ENCODE peak calls at places on chromosome 9, in nine cellular contexts. O is prostate gland, G is K562, J is HL-60, P is Panc1, U is SK-N-SH, I is stomach, M is breast epithelium, T is GM23338. Z is an unnamed sample.

GRCh38 chr9:128992995-128993394 is 35.1 kb downstream of the SH3GLB2 start:
- DNase-seq in O (no peak), G (no peak), J (peak; percentile 15), P (no peak), U (no peak), I (peak; percentile 51), M (no peak), T (peak; percentile 65), Z (no peak)

GRCh38 chr9:137167752-137168574 is 1.9 kb downstream of the LRRC26 start:
- DNase-seq in O (no peak), G (peak; percentile 88), J (no peak), P (no peak), U (peak; percentile 82), I (peak; percentile 76), M (no peak), T (peak; percentile 64), Z (no peak)

GRCh38 chr9:92988215-92988731 is 41.0 kb downstream of the FGD3 start:
- DNase-seq in O (no peak), G (no peak), J (no peak), P (no peak), U (no peak), I (no peak), M (peak; percentile 11), T (no peak), Z (no peak)

GRCh38 chr9:68963416-68963815 is 50.5 kb downstream of the PRKACG start:
- DNase-seq in O (no peak), G (no peak), J (no peak), P (no peak), U (no peak), I (no peak), M (no peak), T (no peak), Z (no peak)

GRCh38 chr9:3331801-3332200 is 194.0 kb downstream of the RFX3 start:
- DNase-seq in O (no peak), G (no peak), J (peak; percentile 18), P (no peak), U (peak; percentile 2), I (no peak), M (no peak), T (peak; percentile 34), Z (no peak)

GRCh38 chr9:125932012-125932411 is 184.8 kb downstream of the PBX3 start:
- DNase-seq in O (peak; percentile 59), G (no peak), J (no peak), P (peak; percentile 25), U (no peak), I (no peak), M (peak; percentile 53), T (no peak), Z (peak; percentile 79)

GRCh38 chr9:108484468-108484867 is 371.3 kb downstream of the ACTL7B start:
- DNase-seq in O (no peak), G (no peak), J (no peak), P (no peak), U (no peak), I (no peak), M (no peak), T (no peak), Z (no peak)

GRCh38 chr9:125660557-125660956 is 46.5 kb downstream of the MAPKAP1 start:
- DNase-seq in O (no peak), G (no peak), J (no peak), P (no peak), U (no peak), I (no peak), M (no peak), T (no peak), Z (no peak)

GRCh38 chr9:92176068-92176799 is 61.0 kb upstream of the SPTLC1 start:
- DNase-seq in O (no peak), G (peak; percentile 31), J (peak; percentile 32), P (no peak), U (no peak), I (no peak), M (no peak), T (peak; percentile 73), Z (no peak)

GRCh38 chr9:132609829-132610228 is 27.4 kb downstream of the BARHL1 start:
- DNase-seq in O (no peak), G (no peak), J (no peak), P (no peak), U (no peak), I (no peak), M (no peak), T (no peak), Z (no peak)

DNA sequence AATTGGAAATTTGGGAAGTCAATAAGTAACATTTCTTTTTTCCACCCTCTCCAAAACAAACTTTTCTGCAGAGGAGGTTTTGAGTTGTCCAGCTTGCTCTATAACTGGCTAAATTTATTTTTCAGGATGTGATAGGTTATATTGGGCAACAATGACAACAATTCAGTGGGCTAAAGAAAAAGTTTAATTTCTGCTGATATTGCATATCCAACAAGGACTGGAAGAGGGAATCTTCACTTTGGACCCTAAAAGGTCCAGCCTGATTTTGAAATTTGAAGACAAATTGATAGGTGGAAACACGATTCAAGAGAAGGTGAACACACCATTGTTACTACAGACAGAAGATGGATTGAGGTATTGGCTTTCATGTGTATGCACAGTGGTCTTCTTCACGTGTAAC is 393.1 kb downstream of the BRINP1 start:
- DNase-seq in O (no peak), G (no peak), J (no peak), P (no peak), U (no peak), I (no peak), M (no peak), T (no peak), Z (no peak)
- H3K4me3 ChIP-seq in O (no peak overlapping the region), G (no peak overlapping the region), J (no peak overlapping the region), P (no peak overlapping the region), U (no peak overlapping the region), I (no peak overlapping the region), M (no peak overlapping the region), T (no peak overlapping the region), Z (no peak overlapping the region)

GRCh38 chr9:105244996-105245719 is 707 bp downstream of the SLC44A1 start:
- DNase-seq in O (peak; percentile 77), G (peak; percentile 8), J (peak; percentile 47), P (no peak), U (peak; percentile 60), I (peak; percentile 76), M (peak; percentile 57), T (peak; percentile 94), Z (peak; percentile 73)
- TF ChIP-seq CTCF in O (peak; percentile 50), G (no peak), J (no peak), P (no peak), U (peak; percentile 30), I (no peak), M (peak; percentile 28), T (peak; percentile 38), Z (no peak)

GRCh38 chr9:16510506-16510905 is 360.0 kb downstream of the BNC2 start:
- DNase-seq in O (no peak), G (no peak), J (no peak), P (no peak), U (no peak), I (no peak), M (no peak), T (no peak), Z (no peak)
- TF ChIP-seq POLR2AphosphoS5 in O (no peak), G (no peak), J (no peak), P (no peak), U (no peak), I (no peak), M (no peak), T (no peak), Z (no peak)

DNA sequence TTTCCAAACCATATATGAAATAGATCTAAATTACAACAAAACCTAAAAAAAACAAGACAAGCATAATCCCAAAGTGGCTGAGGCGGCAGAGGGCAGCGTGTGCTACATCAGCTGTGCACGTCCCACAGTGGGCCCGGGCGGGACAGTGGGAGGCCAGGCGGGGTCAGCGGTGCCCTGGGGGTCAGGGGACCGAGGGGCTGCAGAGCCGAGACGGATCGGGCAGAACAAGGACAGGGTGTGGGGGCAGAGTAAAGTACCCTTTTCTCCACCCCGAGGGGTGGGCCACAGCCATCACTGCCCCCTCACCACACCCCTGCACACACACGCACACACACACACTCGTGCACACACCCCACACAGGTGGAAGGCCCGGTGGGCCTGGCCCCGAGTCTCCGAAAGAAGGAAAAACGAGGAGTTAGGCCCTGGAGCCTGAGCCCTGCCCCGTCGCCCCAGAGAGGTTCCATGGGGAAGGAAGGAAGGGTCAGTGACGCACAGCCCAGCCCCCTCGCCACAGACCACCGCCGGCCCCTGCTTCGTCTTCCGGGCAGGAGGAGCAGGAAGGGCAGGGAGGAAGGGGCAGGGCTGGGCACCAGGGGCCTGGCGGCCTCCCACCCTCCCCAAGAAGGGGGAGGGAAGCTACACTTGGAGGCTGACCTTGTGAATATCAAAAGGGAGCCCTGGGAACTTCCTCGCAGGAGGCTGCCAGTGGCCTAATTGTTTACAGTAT is 49.6 kb upstream of the UBAC1 start:
- DNase-seq in O (no peak), G (no peak), J (no peak), P (no peak), U (no peak), I (no peak), M (no peak), T (no peak), Z (peak; percentile 65)
- H3K4me3 ChIP-seq in O (no peak overlapping the region), G (no peak overlapping the region), J (no peak overlapping the region), P (no peak overlapping the region), U (no peak overlapping the region), I (no peak overlapping the region), M (no peak overlapping the region), T (no peak overlapping the region), Z (no peak overlapping the region)

DNA sequence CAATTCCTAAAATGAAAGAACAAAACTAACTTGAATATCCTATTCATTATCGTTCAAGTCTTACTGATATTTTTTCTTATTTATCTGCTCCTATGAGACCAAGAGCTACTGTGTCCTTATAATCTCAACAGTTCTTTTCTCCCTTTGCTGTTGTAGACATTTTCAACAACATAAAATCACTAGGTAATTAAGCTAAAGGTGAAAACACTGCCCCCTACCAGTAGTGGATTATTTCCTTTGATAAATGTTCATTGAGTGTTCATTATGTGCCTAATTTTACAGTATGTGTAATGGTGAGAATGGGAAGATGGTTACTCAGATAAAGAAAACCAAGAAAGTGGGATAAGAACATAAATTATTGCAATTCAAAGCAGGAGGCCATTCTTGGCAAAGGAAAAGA is 41.4 kb upstream of the PAPPA start:
- DNase-seq in O (no peak), G (no peak), J (no peak), P (no peak), U (no peak), I (no peak), M (no peak), T (peak; percentile 29), Z (no peak)
- TF ChIP-seq CTCF in O (no peak), G (no peak), J (no peak), P (no peak), U (peak; percentile 49), I (no peak), M (no peak), T (peak; percentile 70), Z (no peak)